ENCODE peak calls at places on chromosome 10, in ten cellular contexts. P, U, D, I, X, V, S, M, O and E are unnamed samples.

GRCh38 chr10:63042256-63042655 is 90.9 kb upstream of the NRBF2 start:
- DNase-seq in S (no peak), P (no peak), I (no peak), V (no peak), D (no peak), O (no peak), M (no peak), X (no peak), U (no peak), E (no peak)

GRCh38 chr10:103847346-103847745 is 8.0 kb downstream of the SH3PXD2A start:
- DNase-seq in S (no peak), P (no peak), M (no peak), D (no peak), U (no peak), X (no peak), V (no peak), O (no peak), I (no peak), E (no peak)

GRCh38 chr10:8403711-8404371 is 349.4 kb downstream of the GATA3 start:
- DNase-seq in P (peak), V (no peak), M (no peak), D (no peak), I (no peak), O (peak), X (no peak), S (no peak), U (no peak), E (no peak)

GRCh38 chr10:100009283-100009792 is 409 bp downstream of the DNMBP start:
- DNase-seq in P (no peak), D (peak), U (no peak), V (no peak), M (no peak), O (no peak), X (no peak), I (no peak), S (no peak), E (peak)

GRCh38 chr10:119167041-119167440 is 1.5 kb upstream of the SFXN4 start:
- DNase-seq in V (no peak), O (no peak), M (no peak), X (no peak), S (no peak), U (no peak), I (no peak), D (no peak), P (no peak), E (no peak)

GRCh38 chr10:49271346-49271745 is 27.6 kb upstream of the C10orf71 start:
- DNase-seq in O (no peak), P (no peak), S (no peak), I (no peak), V (no peak), X (no peak), M (no peak), D (no peak), U (no peak), E (no peak)

GRCh38 chr10:52900564-52900963 is 128.0 kb upstream of the MBL2 start:
- DNase-seq in O (no peak), S (no peak), V (no peak), I (no peak), U (no peak), M (no peak), D (no peak), P (no peak), X (no peak), E (no peak)

GRCh38 chr10:118518095-118518494 is 77.4 kb downstream of the PRLHR start:
- DNase-seq in M (no peak), X (no peak), P (no peak), U (no peak), S (no peak), V (no peak), I (no peak), O (no peak), D (no peak), E (no peak)

GRCh38 chr10:130021373-130021950 is 57.4 kb upstream of the EBF3 start:
- DNase-seq in U (no peak), V (peak), O (no peak), D (no peak), P (no peak), X (peak), I (peak), M (peak), S (no peak), E (no peak)